ENCODE peak calls at places on chromosomes 1 and 21, in nine cellular contexts. One of them, this sample, is unnamed.

GRCh38 chr1:175892686-175893085 is 149.3 kb upstream of the TNR start:
- DNase-seq in spleen: no peak
- DNase-seq in tibial nerve: no peak
- DNase-seq in mammary epithelial cell: no peak
- DNase-seq in fibroblast of pulmonary artery: no peak
- DNase-seq in CD4-positive, alpha-beta T cell: no peak
- DNase-seq in omental fat pad: no peak
- DNase-seq in stomach: no peak
- DNase-seq in dorsolateral prefrontal cortex: no peak
- DNase-seq in this sample: no peak

GRCh38 chr1:233512538-233512937 is 101.4 kb upstream of the KCNK1 start:
- DNase-seq in spleen: no peak
- DNase-seq in tibial nerve: no peak
- DNase-seq in mammary epithelial cell: no peak
- DNase-seq in fibroblast of pulmonary artery: no peak
- DNase-seq in CD4-positive, alpha-beta T cell: no peak
- DNase-seq in omental fat pad: no peak
- DNase-seq in stomach: no peak
- DNase-seq in dorsolateral prefrontal cortex: no peak
- DNase-seq in this sample: no peak

GRCh38 chr21:38082936-38083335 is 166.7 kb upstream of the KCNJ6 start:
- DNase-seq in spleen: no peak
- DNase-seq in tibial nerve: no peak
- DNase-seq in mammary epithelial cell: peak; percentile 48
- DNase-seq in fibroblast of pulmonary artery: no peak
- DNase-seq in CD4-positive, alpha-beta T cell: no peak
- DNase-seq in omental fat pad: no peak
- DNase-seq in stomach: no peak
- DNase-seq in dorsolateral prefrontal cortex: no peak
- DNase-seq in this sample: no peak

GRCh38 chr1:31234870-31235269 is 4.8 kb downstream of the NKAIN1 start:
- DNase-seq in spleen: no peak
- DNase-seq in tibial nerve: no peak
- DNase-seq in mammary epithelial cell: no peak
- DNase-seq in fibroblast of pulmonary artery: no peak
- DNase-seq in CD4-positive, alpha-beta T cell: no peak
- DNase-seq in omental fat pad: no peak
- DNase-seq in stomach: no peak
- DNase-seq in dorsolateral prefrontal cortex: no peak
- DNase-seq in this sample: no peak

GRCh38 chr1:193141804-193142203 is 20.0 kb downstream of the CDC73 start:
- DNase-seq in spleen: no peak
- DNase-seq in tibial nerve: no peak
- DNase-seq in mammary epithelial cell: no peak
- DNase-seq in fibroblast of pulmonary artery: no peak
- DNase-seq in CD4-positive, alpha-beta T cell: no peak
- DNase-seq in omental fat pad: no peak
- DNase-seq in stomach: no peak
- DNase-seq in dorsolateral prefrontal cortex: no peak
- DNase-seq in this sample: no peak

GRCh38 chr1:43591181-43591580 is 58.8 kb upstream of the KDM4A start:
- DNase-seq in spleen: no peak
- DNase-seq in tibial nerve: no peak
- DNase-seq in mammary epithelial cell: no peak
- DNase-seq in fibroblast of pulmonary artery: no peak
- DNase-seq in CD4-positive, alpha-beta T cell: no peak
- DNase-seq in omental fat pad: no peak
- DNase-seq in stomach: no peak
- DNase-seq in dorsolateral prefrontal cortex: no peak
- DNase-seq in this sample: no peak

GRCh38 chr1:173669491-173669941 is at the start of gene ANKRD45:
- DNase-seq in spleen: peak; percentile 78
- DNase-seq in tibial nerve: no peak
- DNase-seq in mammary epithelial cell: no peak
- DNase-seq in fibroblast of pulmonary artery: peak; percentile 57
- DNase-seq in CD4-positive, alpha-beta T cell: no peak
- DNase-seq in omental fat pad: peak; percentile 24
- DNase-seq in stomach: no peak
- DNase-seq in dorsolateral prefrontal cortex: peak; percentile 65
- DNase-seq in this sample: no peak

GRCh38 chr1:23613191-23614126 is 54.2 kb upstream of the ID3 start:
- DNase-seq in spleen: peak; percentile 87
- DNase-seq in tibial nerve: no peak
- DNase-seq in mammary epithelial cell: no peak
- DNase-seq in fibroblast of pulmonary artery: no peak
- DNase-seq in CD4-positive, alpha-beta T cell: peak; percentile 49
- DNase-seq in omental fat pad: no peak
- DNase-seq in stomach: peak; percentile 27
- DNase-seq in dorsolateral prefrontal cortex: no peak
- DNase-seq in this sample: no peak

GRCh38 chr1:180927348-180927747 is 14.7 kb downstream of the KIAA1614 start:
- DNase-seq in spleen: no peak
- DNase-seq in tibial nerve: no peak
- DNase-seq in mammary epithelial cell: no peak
- DNase-seq in fibroblast of pulmonary artery: no peak
- DNase-seq in CD4-positive, alpha-beta T cell: no peak
- DNase-seq in omental fat pad: no peak
- DNase-seq in stomach: no peak
- DNase-seq in dorsolateral prefrontal cortex: peak; percentile 55
- DNase-seq in this sample: no peak

GRCh38 chr1:69167876-69168275 is 399.8 kb upstream of the LRRC7 start:
- DNase-seq in spleen: no peak
- DNase-seq in tibial nerve: no peak
- DNase-seq in mammary epithelial cell: no peak
- DNase-seq in fibroblast of pulmonary artery: peak; percentile 13
- DNase-seq in CD4-positive, alpha-beta T cell: no peak
- DNase-seq in omental fat pad: no peak
- DNase-seq in stomach: no peak
- DNase-seq in dorsolateral prefrontal cortex: no peak
- DNase-seq in this sample: no peak

GRCh38 chr1:229430761-229431269 is 3.1 kb downstream of the ACTA1 start:
- DNase-seq in spleen: no peak
- DNase-seq in tibial nerve: peak; percentile 29
- DNase-seq in mammary epithelial cell: no peak
- DNase-seq in fibroblast of pulmonary artery: peak; percentile 57
- DNase-seq in CD4-positive, alpha-beta T cell: no peak
- DNase-seq in omental fat pad: no peak
- DNase-seq in stomach: peak; percentile 47
- DNase-seq in dorsolateral prefrontal cortex: no peak
- DNase-seq in this sample: no peak

GRCh38 chr1:245790441-245790840 is 635.7 kb downstream of the KIF26B start:
- DNase-seq in spleen: no peak
- DNase-seq in tibial nerve: no peak
- DNase-seq in mammary epithelial cell: no peak
- DNase-seq in fibroblast of pulmonary artery: peak; percentile 50
- DNase-seq in CD4-positive, alpha-beta T cell: no peak
- DNase-seq in omental fat pad: no peak
- DNase-seq in stomach: no peak
- DNase-seq in dorsolateral prefrontal cortex: no peak
- DNase-seq in this sample: no peak

GRCh38 chr1:109379422-109379821 is 18.3 kb downstream of the SORT1 start:
- DNase-seq in spleen: no peak
- DNase-seq in tibial nerve: no peak
- DNase-seq in mammary epithelial cell: no peak
- DNase-seq in fibroblast of pulmonary artery: no peak
- DNase-seq in CD4-positive, alpha-beta T cell: no peak
- DNase-seq in omental fat pad: no peak
- DNase-seq in stomach: no peak
- DNase-seq in dorsolateral prefrontal cortex: no peak
- DNase-seq in this sample: no peak

GRCh38 chr1:227070638-227071285 is 130.7 kb downstream of the COQ8A start:
- DNase-seq in spleen: no peak
- DNase-seq in tibial nerve: no peak
- DNase-seq in mammary epithelial cell: no peak
- DNase-seq in fibroblast of pulmonary artery: no peak
- DNase-seq in CD4-positive, alpha-beta T cell: no peak
- DNase-seq in omental fat pad: no peak
- DNase-seq in stomach: no peak
- DNase-seq in dorsolateral prefrontal cortex: no peak
- DNase-seq in this sample: no peak

GRCh38 chr1:18110968-18111367 is 3.4 kb downstream of the IGSF21 start:
- DNase-seq in spleen: no peak
- DNase-seq in tibial nerve: no peak
- DNase-seq in mammary epithelial cell: no peak
- DNase-seq in fibroblast of pulmonary artery: no peak
- DNase-seq in CD4-positive, alpha-beta T cell: no peak
- DNase-seq in omental fat pad: no peak
- DNase-seq in stomach: no peak
- DNase-seq in dorsolateral prefrontal cortex: peak; percentile 49
- DNase-seq in this sample: no peak

GRCh38 chr1:54275349-54275748 is 75.4 kb downstream of the MRPL37 start:
- DNase-seq in spleen: no peak
- DNase-seq in tibial nerve: no peak
- DNase-seq in mammary epithelial cell: no peak
- DNase-seq in fibroblast of pulmonary artery: peak; percentile 66
- DNase-seq in CD4-positive, alpha-beta T cell: no peak
- DNase-seq in omental fat pad: no peak
- DNase-seq in stomach: peak; percentile 72
- DNase-seq in dorsolateral prefrontal cortex: no peak
- DNase-seq in this sample: no peak

GRCh38 chr1:206766251-206766856 is 4.2 kb upstream of the IL19 start:
- DNase-seq in spleen: peak; percentile 87
- DNase-seq in tibial nerve: no peak
- DNase-seq in mammary epithelial cell: peak; percentile 74
- DNase-seq in fibroblast of pulmonary artery: peak; percentile 66
- DNase-seq in CD4-positive, alpha-beta T cell: peak; percentile 52
- DNase-seq in omental fat pad: no peak
- DNase-seq in stomach: peak; percentile 37
- DNase-seq in dorsolateral prefrontal cortex: no peak
- DNase-seq in this sample: no peak

GRCh38 chr1:8813991-8814390 is 3.4 kb downstream of the RERE start:
- DNase-seq in spleen: no peak
- DNase-seq in tibial nerve: no peak
- DNase-seq in mammary epithelial cell: no peak
- DNase-seq in fibroblast of pulmonary artery: no peak
- DNase-seq in CD4-positive, alpha-beta T cell: no peak
- DNase-seq in omental fat pad: no peak
- DNase-seq in stomach: no peak
- DNase-seq in dorsolateral prefrontal cortex: no peak
- DNase-seq in this sample: no peak

GRCh38 chr1:8813016-8813763 is 4.2 kb downstream of the RERE start:
- DNase-seq in spleen: no peak
- DNase-seq in tibial nerve: no peak
- DNase-seq in mammary epithelial cell: peak; percentile 24
- DNase-seq in fibroblast of pulmonary artery: peak; percentile 45
- DNase-seq in CD4-positive, alpha-beta T cell: no peak
- DNase-seq in omental fat pad: no peak
- DNase-seq in stomach: no peak
- DNase-seq in dorsolateral prefrontal cortex: no peak
- DNase-seq in this sample: no peak

GRCh38 chr1:8816306-8816705 is 1.1 kb downstream of the RERE start:
- DNase-seq in spleen: no peak
- DNase-seq in tibial nerve: no peak
- DNase-seq in mammary epithelial cell: peak; percentile 60
- DNase-seq in fibroblast of pulmonary artery: peak; percentile 61
- DNase-seq in CD4-positive, alpha-beta T cell: no peak
- DNase-seq in omental fat pad: no peak
- DNase-seq in stomach: no peak
- DNase-seq in dorsolateral prefrontal cortex: no peak
- DNase-seq in this sample: no peak

GRCh38 chr1:8815582-8816285 is 1.7 kb downstream of the RERE start:
- DNase-seq in spleen: no peak
- DNase-seq in tibial nerve: no peak
- DNase-seq in mammary epithelial cell: peak; percentile 51
- DNase-seq in fibroblast of pulmonary artery: peak; percentile 67
- DNase-seq in CD4-positive, alpha-beta T cell: no peak
- DNase-seq in omental fat pad: no peak
- DNase-seq in stomach: peak; percentile 16
- DNase-seq in dorsolateral prefrontal cortex: no peak
- DNase-seq in this sample: no peak

GRCh38 chr1:8814870-8815269 is 2.6 kb downstream of the RERE start:
- DNase-seq in spleen: no peak
- DNase-seq in tibial nerve: no peak
- DNase-seq in mammary epithelial cell: peak; percentile 29
- DNase-seq in fibroblast of pulmonary artery: no peak
- DNase-seq in CD4-positive, alpha-beta T cell: no peak
- DNase-seq in omental fat pad: no peak
- DNase-seq in stomach: no peak
- DNase-seq in dorsolateral prefrontal cortex: no peak
- DNase-seq in this sample: no peak
- TF ChIP-seq CTCF in spleen: no peak
- TF ChIP-seq CTCF in tibial nerve: peak; percentile 14
- TF ChIP-seq CTCF in mammary epithelial cell: peak; percentile 22
- TF ChIP-seq CTCF in fibroblast of pulmonary artery: no peak
- TF ChIP-seq CTCF in CD4-positive, alpha-beta T cell: no peak
- TF ChIP-seq CTCF in omental fat pad: no peak
- TF ChIP-seq CTCF in stomach: no peak
- TF ChIP-seq CTCF in dorsolateral prefrontal cortex: peak; percentile 24
- TF ChIP-seq CTCF in this sample: peak; percentile 63

DNA sequence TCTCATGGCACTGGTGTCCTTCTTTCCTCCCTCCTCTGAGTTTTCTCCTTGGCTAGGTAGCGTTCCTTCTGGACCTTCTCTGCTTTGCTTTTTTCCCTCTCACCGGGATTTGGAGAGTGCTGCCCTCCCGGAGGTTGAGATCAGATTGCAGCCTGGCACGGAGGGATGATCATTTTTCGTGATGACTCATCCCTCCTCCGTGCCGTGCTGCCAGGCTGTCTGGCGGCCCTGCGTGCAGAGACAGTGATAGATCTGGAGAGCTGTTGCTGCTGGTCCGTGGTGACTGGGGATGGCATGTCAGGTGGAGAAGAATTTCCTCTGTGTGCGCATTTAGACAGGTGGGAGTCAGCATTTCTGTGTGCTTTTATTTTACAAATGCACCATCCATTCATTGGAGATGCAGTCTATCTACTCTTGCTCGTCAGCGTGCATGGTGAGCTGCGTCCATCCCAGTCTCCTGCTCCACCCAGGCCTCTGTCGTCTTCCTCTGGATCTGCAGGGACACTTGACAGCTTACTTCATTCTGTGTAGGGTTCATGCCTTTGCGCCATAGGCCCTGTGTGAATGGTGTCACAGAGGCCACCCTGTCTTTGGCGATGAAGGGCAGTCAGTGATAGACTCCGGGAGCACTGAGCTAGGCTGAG is 104.4 kb downstream of the PCBP3 start:
- DNase-seq in spleen: no peak
- DNase-seq in tibial nerve: no peak
- DNase-seq in mammary epithelial cell: peak; percentile 77
- DNase-seq in fibroblast of pulmonary artery: peak; percentile 37
- DNase-seq in CD4-positive, alpha-beta T cell: no peak
- DNase-seq in omental fat pad: no peak
- DNase-seq in stomach: no peak
- DNase-seq in dorsolateral prefrontal cortex: no peak
- DNase-seq in this sample: no peak
- TF ChIP-seq CTCF in spleen: no peak
- TF ChIP-seq CTCF in tibial nerve: no peak
- TF ChIP-seq CTCF in mammary epithelial cell: peak; percentile 3
- TF ChIP-seq CTCF in fibroblast of pulmonary artery: no peak
- TF ChIP-seq CTCF in CD4-positive, alpha-beta T cell: no peak
- TF ChIP-seq CTCF in omental fat pad: no peak
- TF ChIP-seq CTCF in stomach: no peak
- TF ChIP-seq CTCF in dorsolateral prefrontal cortex: no peak
- TF ChIP-seq CTCF in this sample: no peak

GRCh38 chr21:39373634-39374033 is 24.7 kb upstream of the HMGN1 start:
- DNase-seq in spleen: no peak
- DNase-seq in tibial nerve: no peak
- DNase-seq in mammary epithelial cell: peak; percentile 58
- DNase-seq in fibroblast of pulmonary artery: peak; percentile 64
- DNase-seq in CD4-positive, alpha-beta T cell: no peak
- DNase-seq in omental fat pad: no peak
- DNase-seq in stomach: no peak
- DNase-seq in dorsolateral prefrontal cortex: no peak
- DNase-seq in this sample: no peak
- TF ChIP-seq CTCF in spleen: no peak
- TF ChIP-seq CTCF in tibial nerve: peak; percentile 35
- TF ChIP-seq CTCF in mammary epithelial cell: peak; percentile 25
- TF ChIP-seq CTCF in fibroblast of pulmonary artery: peak; percentile 53
- TF ChIP-seq CTCF in CD4-positive, alpha-beta T cell: no peak
- TF ChIP-seq CTCF in omental fat pad: no peak
- TF ChIP-seq CTCF in stomach: no peak
- TF ChIP-seq CTCF in dorsolateral prefrontal cortex: no peak
- TF ChIP-seq CTCF in this sample: peak; percentile 29

GRCh38 chr21:42500736-42501135 is 4.7 kb upstream of the RSPH1 start:
- DNase-seq in spleen: no peak
- DNase-seq in tibial nerve: no peak
- DNase-seq in mammary epithelial cell: peak; percentile 24
- DNase-seq in fibroblast of pulmonary artery: no peak
- DNase-seq in CD4-positive, alpha-beta T cell: no peak
- DNase-seq in omental fat pad: no peak
- DNase-seq in stomach: no peak
- DNase-seq in dorsolateral prefrontal cortex: no peak
- DNase-seq in this sample: no peak
- TF ChIP-seq CTCF in spleen: no peak
- TF ChIP-seq CTCF in tibial nerve: no peak
- TF ChIP-seq CTCF in mammary epithelial cell: no peak
- TF ChIP-seq CTCF in fibroblast of pulmonary artery: no peak
- TF ChIP-seq CTCF in CD4-positive, alpha-beta T cell: no peak
- TF ChIP-seq CTCF in omental fat pad: no peak
- TF ChIP-seq CTCF in stomach: no peak
- TF ChIP-seq CTCF in dorsolateral prefrontal cortex: no peak
- TF ChIP-seq CTCF in this sample: no peak